ENCODE peak calls at places on chromosomes 6 and 20, in four cellular contexts. S is GM12878, C is stomach, V is sigmoid colon. G is an unnamed sample.

GRCh38 chr6:43045371-43045930 is 8.2 kb downstream of the CUL7 start:
- DNase-seq in S (no peak), C (no peak), V (no peak), G (no peak)

GRCh38 chr6:111259089-111259831 is 172.0 kb downstream of the SLC16A10 start:
- DNase-seq in S (peak; percentile 99), C (peak; percentile 100), V (peak; percentile 99), G (peak; percentile 100)

GRCh38 chr6:157990321-157991066 is 8.8 kb downstream of the SYNJ2 start:
- DNase-seq in S (no peak), C (no peak), V (no peak), G (peak; percentile 17)

GRCh38 chr6:151239603-151240035 is at the start of gene AKAP12:
- DNase-seq in S (no peak), C (no peak), V (peak; percentile 89), G (no peak)

GRCh38 chr6:157221049-157221816 is 102.1 kb downstream of the TMEM242 start:
- DNase-seq in S (peak; percentile 19), C (peak; percentile 95), V (peak; percentile 89), G (peak; percentile 79)

GRCh38 chr6:157143171-157143884 is 180.0 kb downstream of the TMEM242 start:
- DNase-seq in S (no peak), C (no peak), V (no peak), G (no peak)

GRCh38 chr6:105482227-105482839 is 79.5 kb upstream of the PREP start:
- DNase-seq in S (no peak), C (peak; percentile 36), V (peak; percentile 73), G (no peak)

GRCh38 chr6:158330016-158330415 is 17.8 kb downstream of the TULP4 start:
- DNase-seq in S (no peak), C (no peak), V (no peak), G (no peak)

GRCh38 chr20:17531537-17532025 is 402 bp upstream of the BFSP1 start:
- DNase-seq in S (no peak), C (no peak), V (no peak), G (no peak)

GRCh38 chr6:20198764-20199174 is 13.5 kb downstream of the MBOAT1 start:
- DNase-seq in S (no peak), C (no peak), V (no peak), G (no peak)

GRCh38 chr6:39882567-39882953 is 51.7 kb downstream of the MOCS1 start:
- DNase-seq in S (no peak), C (no peak), V (peak; percentile 66), G (no peak)

GRCh38 chr6:839201-839600 is 146.3 kb upstream of the EXOC2 start:
- DNase-seq in S (no peak), C (no peak), V (no peak), G (no peak)

GRCh38 chr20:37992802-37993538 is 40.3 kb downstream of the TTI1 start:
- DNase-seq in S (no peak), C (no peak), V (no peak), G (peak; percentile 25)

GRCh38 chr6:113847435-113847834 is 9.7 kb upstream of the MARCKS start:
- DNase-seq in S (no peak), C (no peak), V (no peak), G (no peak)

GRCh38 chr6:14953806-14954205 is 292.1 kb upstream of the JARID2 start:
- DNase-seq in S (no peak), C (no peak), V (no peak), G (no peak)

GRCh38 chr6:79201127-79201526 is 33.4 kb downstream of the HMGN3 start:
- DNase-seq in S (no peak), C (no peak), V (no peak), G (no peak)

GRCh38 chr6:38495922-38496635 is 143.7 kb downstream of the BTBD9 start:
- DNase-seq in S (no peak), C (no peak), V (no peak), G (no peak)

GRCh38 chr20:43530321-43531090 is 23.0 kb downstream of the L3MBTL1 start:
- DNase-seq in S (no peak), C (no peak), V (no peak), G (no peak)

GRCh38 chr20:7029005-7029404 is 261.5 kb downstream of the BMP2 start:
- DNase-seq in S (no peak), C (no peak), V (no peak), G (no peak)

GRCh38 chr6:141491684-141492083 is 641.0 kb upstream of the GJE1 start:
- DNase-seq in S (no peak), C (no peak), V (no peak), G (no peak)

GRCh38 chr20:49361872-49362663 is 84.2 kb upstream of the ZNFX1 start:
- DNase-seq in S (no peak), C (no peak), V (peak; percentile 83), G (no peak)

GRCh38 chr20:10469599-10469998 is 34.5 kb downstream of the SLX4IP start:
- DNase-seq in S (no peak), C (no peak), V (peak; percentile 88), G (no peak)

GRCh38 chr6:106974999-106975698 is 620 bp upstream of the CD24 start:
- DNase-seq in S (no peak), C (peak; percentile 75), V (no peak), G (no peak)

GRCh38 chr6:41445268-41445667 is 100.9 kb upstream of the FOXP4 start:
- DNase-seq in S (no peak), C (no peak), V (no peak), G (no peak)

GRCh38 chr6:56518995-56519767 is 123.5 kb downstream of the DST start:
- DNase-seq in S (no peak), C (no peak), V (no peak), G (no peak)

GRCh38 chr6:162459985-162460384 is 267.6 kb downstream of the PRKN start:
- DNase-seq in S (no peak), C (no peak), V (no peak), G (no peak)

GRCh38 chr6:160375561-160375949 is 27.4 kb downstream of the SLC22A3 start:
- DNase-seq in S (no peak), C (no peak), V (no peak), G (no peak)

GRCh38 chr6:160378218-160378617 is 30.0 kb downstream of the SLC22A3 start:
- DNase-seq in S (no peak), C (no peak), V (no peak), G (no peak)

GRCh38 chr6:160378886-160379285 is 30.7 kb downstream of the SLC22A3 start:
- DNase-seq in S (no peak), C (no peak), V (no peak), G (no peak)

GRCh38 chr6:160376445-160376844 is 28.3 kb downstream of the SLC22A3 start:
- DNase-seq in S (no peak), C (no peak), V (no peak), G (no peak)

GRCh38 chr6:160374836-160375560 is 26.8 kb downstream of the SLC22A3 start:
- DNase-seq in S (no peak), C (no peak), V (no peak), G (no peak)
- TF ChIP-seq CTCF in S (no peak), C (no peak), V (no peak), G (no peak)

GRCh38 chr20:53738039-53738944 is 144.7 kb upstream of the ZNF217 start:
- DNase-seq in S (no peak), C (peak; percentile 85), V (no peak), G (peak; percentile 49)
- TF ChIP-seq POLR2AphosphoS5 in S (no peak), C (no peak), V (no peak), G (no peak)

GRCh38 chr6:51618563-51618962 is 468.9 kb downstream of the PKHD1 start:
- DNase-seq in S (no peak), C (no peak), V (no peak), G (no peak)
- TF ChIP-seq CTCF in S (peak; percentile 24), C (peak; percentile 24), V (no peak), G (peak; percentile 5)

DNA sequence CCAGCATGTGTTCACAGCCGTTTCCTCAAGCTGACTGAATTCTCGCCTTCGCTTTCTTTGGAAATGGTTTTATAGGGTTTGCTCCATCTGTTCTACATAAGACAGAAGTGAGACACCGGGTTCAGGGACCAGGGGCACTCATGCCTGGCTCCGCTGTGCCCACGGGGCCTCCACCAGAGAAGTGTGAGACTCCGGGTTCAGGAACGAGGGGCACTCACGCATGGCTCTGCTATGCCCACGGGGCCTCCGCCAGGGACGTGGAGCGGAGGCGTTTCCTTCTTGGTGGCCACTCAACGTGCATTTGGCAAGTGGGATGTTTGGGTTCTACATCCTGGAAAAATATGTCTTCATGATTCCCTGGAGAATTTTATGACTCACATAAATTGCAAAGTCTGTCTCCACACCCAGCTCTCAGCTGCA is 106.6 kb downstream of the RNASET2 start:
- DNase-seq in S (peak; percentile 65), C (no peak), V (no peak), G (no peak)
- TF ChIP-seq POLR2AphosphoS5 in S (no peak), C (no peak), V (no peak), G (no peak)